ENCODE peak calls at places on chromosomes 2 and 18, in nine cellular contexts. R is Panc1; L is cardiac muscle cell; I is neural progenitor cell; Q is adrenal gland; B is GM23338; P is CD8-positive, alpha-beta T cell; D is lower lobe of right lung; V is esophagus squamous epithelium. X is an unnamed sample.

GRCh38 chr2:72627059-72627458 is 198.8 kb downstream of the EXOC6B start:
- DNase-seq in R (no peak), L (no peak), I (no peak), Q (no peak), B (no peak), P (no peak), D (no peak), V (no peak), X (no peak)

GRCh38 chr2:35871672-35872071 is 483.9 kb upstream of the CRIM1 start:
- DNase-seq in R (no peak), L (no peak), I (no peak), Q (no peak), B (peak; percentile 41), P (no peak), D (no peak), V (no peak), X (no peak)

GRCh38 chr18:57004366-57005121 is 142.3 kb upstream of the BOD1L2 start:
- DNase-seq in R (peak; percentile 2), L (peak; percentile 53), I (no peak), Q (no peak), B (no peak), P (no peak), D (no peak), V (no peak), X (no peak)

GRCh38 chr2:85288244-85288725 is 39.5 kb downstream of the TGOLN2 start:
- DNase-seq in R (no peak), L (peak; percentile 50), I (peak; percentile 57), Q (no peak), B (peak; percentile 59), P (no peak), D (no peak), V (no peak), X (no peak)

GRCh38 chr2:130327703-130328527 is 14.8 kb upstream of the IMP4 start:
- DNase-seq in R (no peak), L (peak; percentile 57), I (peak; percentile 70), Q (no peak), B (peak; percentile 82), P (no peak), D (no peak), V (no peak), X (no peak)

GRCh38 chr2:209661286-209661685 is 110.3 kb upstream of the UNC80 start:
- DNase-seq in R (no peak), L (no peak), I (peak; percentile 59), Q (no peak), B (peak; percentile 77), P (no peak), D (no peak), V (no peak), X (no peak)

GRCh38 chr2:168034586-168034985 is 212.8 kb downstream of the STK39 start:
- DNase-seq in R (no peak), L (no peak), I (no peak), Q (no peak), B (no peak), P (no peak), D (no peak), V (no peak), X (no peak)

GRCh38 chr2:158199928-158200650 is 98.4 kb downstream of the UPP2 start:
- DNase-seq in R (no peak), L (no peak), I (no peak), Q (no peak), B (no peak), P (no peak), D (no peak), V (no peak), X (no peak)

GRCh38 chr2:40259900-40260299 is 192.0 kb downstream of the SLC8A1 start:
- DNase-seq in R (no peak), L (no peak), I (no peak), Q (no peak), B (no peak), P (no peak), D (no peak), V (no peak), X (no peak)
- H3K27ac ChIP-seq in R (no peak overlapping the region), L (peak overlapping the region; percentile 46), I (no peak overlapping the region), Q (no peak overlapping the region), B (no peak overlapping the region), P (no peak overlapping the region), D (no peak overlapping the region), V (no peak overlapping the region), X (no peak overlapping the region)

GRCh38 chr2:23457990-23458689 is 73.2 kb downstream of the KLHL29 start:
- DNase-seq in R (no peak), L (no peak), I (no peak), Q (no peak), B (no peak), P (no peak), D (no peak), V (no peak), X (no peak)
- H3K36me3 ChIP-seq in R (no peaks in the 10 kb centered on the region), L (no peaks in the 10 kb centered on the region), I (no peaks in the 10 kb centered on the region), Q (no peaks in the 10 kb centered on the region), B (no peaks in the 10 kb centered on the region), P (no peaks in the 10 kb centered on the region), D (no peaks in the 10 kb centered on the region), V (no peaks in the 10 kb centered on the region), X (no peaks in the 10 kb centered on the region)

DNA sequence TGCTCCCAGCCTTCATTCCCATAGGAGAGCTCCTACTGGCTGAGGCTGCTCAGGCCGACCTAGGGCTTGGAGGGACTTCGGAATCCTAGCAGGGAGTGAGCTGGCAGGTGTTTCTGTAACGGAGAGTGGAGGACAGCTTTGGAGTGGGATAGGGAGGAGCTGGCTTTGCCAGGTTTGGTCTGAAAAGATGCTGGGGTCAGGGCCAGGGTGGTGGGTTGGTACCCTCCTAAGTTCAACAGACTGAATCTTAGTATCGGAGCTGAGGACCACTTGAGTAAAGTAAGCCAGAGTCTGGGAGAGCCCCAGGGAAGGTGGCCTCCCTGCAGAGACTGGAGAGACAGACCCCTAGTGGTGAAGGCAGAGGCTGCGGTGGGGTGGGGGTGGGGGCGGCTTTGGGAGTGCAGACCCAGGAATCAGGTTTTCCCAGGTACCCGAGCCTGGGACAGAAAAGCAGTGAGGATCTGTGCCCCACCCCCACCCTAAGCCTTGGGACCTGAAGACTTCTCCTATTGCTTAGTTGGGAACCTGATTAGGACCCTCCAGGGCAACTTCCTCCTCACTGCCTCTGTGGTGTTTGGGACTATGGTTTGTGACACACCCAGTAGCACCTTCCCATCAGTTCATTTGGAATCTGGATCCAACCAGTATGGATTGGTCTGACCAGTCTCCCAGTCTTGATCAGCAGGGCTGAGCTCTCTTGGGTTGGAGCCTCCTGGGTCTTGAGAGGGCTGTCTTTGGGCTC is 3.0 kb downstream of the CNNM4 start:
- DNase-seq in R (no peak), L (peak; percentile 14), I (peak; percentile 46), Q (no peak), B (peak; percentile 77), P (no peak), D (no peak), V (no peak), X (peak; percentile 86)
- TF ChIP-seq CTCF in R (peak; percentile 84), L (peak; percentile 53), I (peak; percentile 47), Q (no peak), B (peak; percentile 54), P (peak; percentile 31), D (peak; percentile 39), V (peak; percentile 19), X (peak; percentile 49)

DNA sequence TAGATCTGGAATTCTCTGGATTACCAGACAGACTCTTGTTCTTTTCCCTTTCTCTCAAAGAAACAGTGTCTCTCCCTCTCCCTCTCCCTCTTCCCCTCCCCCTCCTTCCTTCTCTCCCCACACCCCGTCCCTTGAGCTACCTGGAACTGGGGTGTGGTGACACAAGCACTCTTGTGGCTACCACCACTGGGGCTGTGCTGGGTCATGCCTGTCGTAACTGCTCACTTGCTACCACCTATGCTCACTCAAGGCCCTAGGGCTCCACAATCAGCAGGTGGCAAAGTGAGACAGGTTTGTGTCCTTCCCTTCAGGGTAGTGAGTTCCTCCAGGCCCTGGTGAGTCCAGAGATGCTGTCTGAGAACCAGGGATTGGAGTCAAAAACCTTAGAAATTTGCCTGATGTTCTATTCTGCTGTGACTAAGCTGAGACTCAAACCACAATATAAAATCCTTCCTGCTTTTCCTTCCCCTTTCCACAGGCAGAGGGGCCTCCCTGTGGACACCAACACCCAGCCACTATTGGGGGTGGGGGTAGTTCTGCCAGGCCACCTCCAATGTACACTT is 70.8 kb downstream of the OXER1 start:
- DNase-seq in R (no peak), L (no peak), I (no peak), Q (no peak), B (no peak), P (no peak), D (peak; percentile 68), V (no peak), X (peak; percentile 11)
- H3K27ac ChIP-seq in R (no peak overlapping the region), L (peak overlapping the region; percentile 40), I (no peak overlapping the region), Q (no peak overlapping the region), B (peak overlapping the region; percentile 78), P (no peak overlapping the region), D (peak overlapping the region; percentile 42), V (no peak overlapping the region), X (no peak overlapping the region)

GRCh38 chr2:241248289-241248688 is 59.8 kb downstream of the ANO7 start:
- DNase-seq in R (no peak), L (no peak), I (no peak), Q (no peak), B (no peak), P (no peak), D (no peak), V (no peak), X (no peak)

GRCh38 chr2:241252778-241253475 is 62.5 kb downstream of the HDLBP start:
- DNase-seq in R (no peak), L (no peak), I (no peak), Q (no peak), B (no peak), P (no peak), D (no peak), V (no peak), X (no peak)

GRCh38 chr2:241248897-241249296 is 60.4 kb downstream of the ANO7 start:
- DNase-seq in R (no peak), L (no peak), I (no peak), Q (peak; percentile 9), B (no peak), P (no peak), D (no peak), V (no peak), X (no peak)

GRCh38 chr2:241254904-241255351 is 60.5 kb downstream of the HDLBP start:
- DNase-seq in R (no peak), L (no peak), I (no peak), Q (no peak), B (no peak), P (no peak), D (no peak), V (no peak), X (no peak)

GRCh38 chr2:241249654-241250053 is 61.2 kb downstream of the ANO7 start:
- DNase-seq in R (no peak), L (no peak), I (no peak), Q (no peak), B (no peak), P (no peak), D (no peak), V (no peak), X (no peak)
- H3K36me3 ChIP-seq in R (peaks cover 36% of the 10 kb centered on the region), L (peaks cover 91% of the 10 kb centered on the region), I (no peaks in the 10 kb centered on the region), Q (peaks cover 100% of the 10 kb centered on the region), B (peaks cover 87% of the 10 kb centered on the region), P (peaks cover 59% of the 10 kb centered on the region), D (peaks cover 100% of the 10 kb centered on the region), V (peaks cover 100% of the 10 kb centered on the region), X (peaks cover 100% of the 10 kb centered on the region)